ENCODE peak calls at places on chromosomes 11 and 22, in four cellular contexts. V, Y, D and Z are unnamed samples.

GRCh38 chr11:3166268-3167142 is 1.4 kb upstream of the OSBPL5 start:
- DNase-seq in Y (no peak), V (no peak), D (no peak), Z (no peak)

GRCh38 chr22:40498454-40499186 is 128.2 kb downstream of the SGSM3 start:
- DNase-seq in V (peak), D (peak), Y (peak), Z (peak)

GRCh38 chr11:96228472-96228871 is 114.5 kb downstream of the MAML2 start:
- DNase-seq in Y (peak), V (peak), D (peak), Z (peak)

GRCh38 chr11:11558352-11558751 is 63.5 kb downstream of the GALNT18 start:
- DNase-seq in D (no peak), Y (no peak), V (no peak), Z (no peak)

GRCh38 chr11:95143106-95143681 is 53.5 kb downstream of the ENDOD1 start:
- DNase-seq in D (peak), V (no peak), Y (no peak), Z (no peak)

GRCh38 chr22:46143491-46144147 is 6.7 kb upstream of the PPARA start:
- DNase-seq in D (no peak), V (no peak), Y (no peak), Z (no peak)

GRCh38 chr11:96279421-96280290 is 63.3 kb downstream of the MAML2 start:
- DNase-seq in D (peak), V (peak), Y (no peak), Z (peak)

GRCh38 chr11:1391165-1392010 is 1.7 kb downstream of the BRSK2 start:
- DNase-seq in D (no peak), Y (no peak), V (no peak), Z (no peak)

GRCh38 chr11:44186531-44186930 is 91.1 kb downstream of the EXT2 start:
- DNase-seq in D (no peak), Y (no peak), V (no peak), Z (no peak)

GRCh38 chr11:70122490-70123198 is 44.5 kb downstream of the ANO1 start:
- DNase-seq in Y (no peak), D (no peak), V (no peak), Z (no peak)

GRCh38 chr11:62445314-62445740 is 26.5 kb downstream of the SCGB1A1 start:
- DNase-seq in D (peak), V (peak), Y (peak), Z (peak)

GRCh38 chr22:27258773-27259172 is 542.8 kb downstream of the MN1 start:
- DNase-seq in V (no peak), Y (no peak), D (no peak), Z (no peak)

GRCh38 chr11:115676768-115677167 is 172.6 kb upstream of the CADM1 start:
- DNase-seq in Y (no peak), V (peak), D (peak), Z (no peak)

GRCh38 chr11:31240340-31240904 is 129.1 kb downstream of the DCDC1 start:
- DNase-seq in V (peak), Y (peak), D (peak), Z (peak)

GRCh38 chr22:28909375-28909774 is 26.0 kb downstream of the ZNRF3 start:
- DNase-seq in V (peak), D (peak), Y (no peak), Z (no peak)

GRCh38 chr11:126175261-126175885 is 36.1 kb downstream of the RPUSD4 start:
- DNase-seq in D (no peak), V (no peak), Y (peak), Z (no peak)

GRCh38 chr11:88411265-88411664 is 73.7 kb upstream of the CTSC start:
- DNase-seq in V (peak), Y (no peak), D (peak), Z (peak)

GRCh38 chr11:109075976-109076375 is 346.0 kb upstream of the C11orf87 start:
- DNase-seq in V (no peak), Y (no peak), D (no peak), Z (no peak)

GRCh38 chr11:46107408-46107718 is 13.9 kb downstream of the PHF21A start:
- DNase-seq in V (no peak), D (no peak), Y (no peak), Z (no peak)

GRCh38 chr11:45765836-45766235 is 39.1 kb upstream of the SLC35C1 start:
- DNase-seq in Y (no peak), V (no peak), D (no peak), Z (no peak)

GRCh38 chr22:29478326-29479276 is 1.4 kb upstream of the NEFH start:
- DNase-seq in V (no peak), D (no peak), Y (peak), Z (no peak)

GRCh38 chr11:62922653-62923371 is 1.6 kb upstream of the CHRM1 start:
- DNase-seq in V (no peak), Y (no peak), D (no peak), Z (no peak)

GRCh38 chr22:46180370-46181137 is 30.2 kb downstream of the PPARA start:
- DNase-seq in V (no peak), D (no peak), Y (no peak), Z (no peak)

GRCh38 chr22:44289429-44290171 is 23.2 kb downstream of the SHISAL1 start:
- DNase-seq in Y (no peak), D (peak), V (peak), Z (no peak)

GRCh38 chr11:35549787-35550186 is 24.4 kb upstream of the PAMR1 start:
- DNase-seq in D (peak), V (peak), Y (no peak), Z (peak)

GRCh38 chr11:94525933-94526332 is 13.7 kb downstream of the C11orf97 start:
- DNase-seq in V (peak), D (peak), Y (peak), Z (peak)

GRCh38 chr11:46472662-46472994 is 81.1 kb upstream of the CHRM4 start:
- DNase-seq in D (no peak), V (no peak), Y (no peak), Z (peak)

GRCh38 chr22:45587638-45588481 is 83.8 kb upstream of the ATXN10 start:
- DNase-seq in Y (no peak), D (peak), V (peak), Z (peak)

GRCh38 chr22:45608763-45609180 is 62.9 kb upstream of the ATXN10 start:
- DNase-seq in D (peak), V (peak), Y (no peak), Z (peak)

GRCh38 chr22:30362632-30363281 is 6.0 kb downstream of the CCDC157 start:
- DNase-seq in V (no peak), D (no peak), Y (no peak), Z (no peak)

GRCh38 chr11:74736031-74736430 is 4.8 kb upstream of the CHRDL2 start:
- DNase-seq in V (no peak), D (no peak), Y (no peak), Z (no peak)
- TF ChIP-seq CTCF in V (no peak), D (no peak), Y (no peak), Z (no peak)

GRCh38 chr11:110486176-110486575 is 56.4 kb downstream of the FDX1 start:
- DNase-seq in D (no peak), V (no peak), Y (no peak), Z (no peak)

GRCh38 chr11:110491577-110492352 is 62.0 kb downstream of the FDX1 start:
- DNase-seq in V (no peak), D (no peak), Y (no peak), Z (no peak)

GRCh38 chr11:110488446-110488845 is 58.7 kb downstream of the FDX1 start:
- DNase-seq in V (no peak), D (no peak), Y (no peak), Z (no peak)

GRCh38 chr11:110490886-110491285 is 61.1 kb downstream of the FDX1 start:
- DNase-seq in V (peak), D (peak), Y (no peak), Z (peak)
- H2AFZ ChIP-seq in V (no peak), D (peak), Y (no peak), Z (no peak)

DNA sequence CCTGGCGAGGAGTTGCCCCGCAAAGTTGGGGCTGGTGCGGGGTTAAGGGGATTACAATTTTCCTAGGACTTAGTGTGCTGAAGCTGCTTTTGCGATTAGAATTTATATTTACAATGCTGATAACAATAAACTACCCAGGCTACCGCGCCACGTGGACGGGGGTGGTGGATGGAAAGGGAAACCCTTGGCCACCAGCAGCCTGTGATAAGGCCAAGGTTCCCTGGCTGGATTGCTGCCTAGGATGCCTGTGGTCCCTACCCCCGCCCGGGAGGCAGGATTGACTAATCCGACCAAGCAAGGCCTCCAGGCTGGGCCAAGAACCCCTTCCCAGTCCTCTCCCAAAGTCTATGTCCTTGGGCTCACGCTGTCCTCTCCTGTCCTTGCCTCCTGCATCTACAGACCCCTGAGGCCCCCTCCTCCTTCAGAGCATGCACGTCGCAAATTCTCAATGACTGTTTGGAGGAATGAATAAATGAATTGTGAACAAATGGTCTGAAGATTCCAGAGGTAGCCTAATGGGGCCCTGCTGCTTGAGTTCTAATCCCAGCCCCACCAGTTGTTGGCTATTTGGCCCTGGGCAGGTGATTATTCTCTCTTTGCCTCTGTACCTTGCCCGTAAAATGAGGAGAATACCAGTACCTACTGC is 7.6 kb upstream of the CHKA start:
- DNase-seq in D (peak), V (peak), Y (peak), Z (no peak)
- TF ChIP-seq CTCF in D (no peak), V (no peak), Y (no peak), Z (no peak)

GRCh38 chr22:23036684-23037428 is 33.5 kb upstream of the GNAZ start:
- DNase-seq in D (peak), V (no peak), Y (peak), Z (peak)
- H2AFZ ChIP-seq in D (peak), V (no peak), Y (no peak), Z (no peak)